ENCODE peak calls at places on chromosomes 7 and 10, in nine cellular contexts. P is H1, R is fibroblast of lung, M is A549, Z is astrocyte, W is MM.1S, X is IMR-90, O is PC-3, Y is H9. I is an unnamed sample.

GRCh38 chr10:96014473-96015102 is 28.8 kb upstream of the CCNJ start:
- DNase-seq in P (no peak), R (no peak), M (no peak), Z (no peak), W (no peak), X (no peak), O (no peak), Y (no peak), I (no peak)

GRCh38 chr7:95420996-95421846 is 13.6 kb downstream of the PON2 start:
- DNase-seq in P (no peak), R (peak), M (peak), Z (peak), W (peak), X (peak), O (no peak), Y (no peak), I (no peak)

GRCh38 chr10:6507311-6507710 is 72.8 kb downstream of the PRKCQ start:
- DNase-seq in P (peak), R (no peak), M (no peak), Z (no peak), W (no peak), X (no peak), O (no peak), Y (no peak), I (no peak)

GRCh38 chr7:46007990-46008643 is 87.0 kb upstream of the IGFBP3 start:
- DNase-seq in P (no peak), R (no peak), M (peak), Z (no peak), W (no peak), X (no peak), O (no peak), Y (no peak), I (no peak)

GRCh38 chr10:2099321-2099720 is 362.0 kb upstream of the ADARB2 start:
- DNase-seq in P (no peak), R (no peak), M (no peak), Z (no peak), W (no peak), X (no peak), O (no peak), Y (no peak), I (no peak)

GRCh38 chr7:55046582-55047347 is 27.9 kb downstream of the EGFR start:
- DNase-seq in P (no peak), R (no peak), M (no peak), Z (no peak), W (no peak), X (no peak), O (no peak), Y (no peak), I (no peak)

GRCh38 chr10:107417446-107417845 is 252.9 kb upstream of the SORCS1 start:
- DNase-seq in P (no peak), R (no peak), M (no peak), Z (no peak), W (no peak), X (peak), O (no peak), Y (no peak), I (no peak)

GRCh38 chr10:52741851-52742250 is 30.7 kb downstream of the MBL2 start:
- DNase-seq in P (no peak), R (no peak), M (no peak), Z (no peak), W (no peak), X (no peak), O (no peak), Y (no peak), I (peak)

GRCh38 chr7:5363729-5364128 is 59.9 kb downstream of the TNRC18 start:
- DNase-seq in P (no peak), R (no peak), M (no peak), Z (no peak), W (no peak), X (no peak), O (no peak), Y (no peak), I (no peak)

GRCh38 chr7:102933763-102934162 is 21.0 kb downstream of the LRRC17 start:
- DNase-seq in P (peak), R (peak), M (no peak), Z (peak), W (no peak), X (peak), O (no peak), Y (peak), I (no peak)

GRCh38 chr7:36287371-36288241 is 102.1 kb upstream of the ANLN start:
- DNase-seq in P (peak), R (no peak), M (peak), Z (no peak), W (peak), X (no peak), O (peak), Y (no peak), I (no peak)

GRCh38 chr10:60732240-60733188 is 45.8 kb upstream of the CDK1 start:
- DNase-seq in P (peak), R (no peak), M (no peak), Z (no peak), W (peak), X (no peak), O (peak), Y (peak), I (no peak)

GRCh38 chr10:44393834-44394547 is 9.1 kb upstream of the CXCL12 start:
- DNase-seq in P (no peak), R (no peak), M (no peak), Z (no peak), W (no peak), X (no peak), O (no peak), Y (no peak), I (no peak)

GRCh38 chr10:60480865-60481563 is 91.3 kb upstream of the ANK3 start:
- DNase-seq in P (no peak), R (peak), M (peak), Z (peak), W (no peak), X (peak), O (peak), Y (no peak), I (peak)

GRCh38 chr10:58104419-58104818 is 163.3 kb downstream of the IPMK start:
- DNase-seq in P (no peak), R (peak), M (no peak), Z (peak), W (no peak), X (no peak), O (no peak), Y (no peak), I (no peak)

GRCh38 chr7:98879198-98879988 is 1.1 kb downstream of the TRRAP start:
- DNase-seq in P (peak), R (no peak), M (peak), Z (no peak), W (peak), X (peak), O (peak), Y (peak), I (peak)

GRCh38 chr10:88292185-88292514 is 291.0 kb downstream of the RNLS start:
- DNase-seq in P (no peak), R (no peak), M (no peak), Z (no peak), W (peak), X (no peak), O (no peak), Y (no peak), I (no peak)

GRCh38 chr10:88293073-88293472 is 290.0 kb downstream of the RNLS start:
- DNase-seq in P (no peak), R (peak), M (no peak), Z (peak), W (no peak), X (peak), O (no peak), Y (no peak), I (no peak)

GRCh38 chr10:88293651-88294230 is 289.4 kb downstream of the RNLS start:
- DNase-seq in P (no peak), R (no peak), M (no peak), Z (no peak), W (no peak), X (no peak), O (no peak), Y (no peak), I (no peak)

GRCh38 chr10:88289342-88289741 is 293.8 kb downstream of the RNLS start:
- DNase-seq in P (no peak), R (no peak), M (no peak), Z (no peak), W (no peak), X (peak), O (no peak), Y (no peak), I (no peak)

GRCh38 chr10:88291289-88292184 is 291.6 kb downstream of the RNLS start:
- DNase-seq in P (no peak), R (no peak), M (no peak), Z (no peak), W (no peak), X (peak), O (no peak), Y (no peak), I (no peak)
- H3K4me2 ChIP-seq in P (no peak), R (no peak), M (no peak), Z (no peak), W (peak), X (peak), O (no peak), Y (no peak), I (no peak)

GRCh38 chr10:119026301-119027110 is 3.0 kb upstream of the NANOS1 start:
- DNase-seq in P (peak), R (peak), M (no peak), Z (peak), W (no peak), X (no peak), O (peak), Y (no peak), I (no peak)
- H3K4me2 ChIP-seq in P (no peak), R (no peak), M (no peak), Z (peak), W (no peak), X (no peak), O (peak), Y (no peak), I (no peak)

GRCh38 chr7:110375068-110375467 is 715.9 kb upstream of the LRRN3 start:
- DNase-seq in P (no peak), R (no peak), M (no peak), Z (no peak), W (no peak), X (no peak), O (no peak), Y (no peak), I (no peak)
- H3K4me2 ChIP-seq in P (no peak), R (no peak), M (no peak), Z (no peak), W (no peak), X (no peak), O (no peak), Y (no peak), I (no peak)

DNA sequence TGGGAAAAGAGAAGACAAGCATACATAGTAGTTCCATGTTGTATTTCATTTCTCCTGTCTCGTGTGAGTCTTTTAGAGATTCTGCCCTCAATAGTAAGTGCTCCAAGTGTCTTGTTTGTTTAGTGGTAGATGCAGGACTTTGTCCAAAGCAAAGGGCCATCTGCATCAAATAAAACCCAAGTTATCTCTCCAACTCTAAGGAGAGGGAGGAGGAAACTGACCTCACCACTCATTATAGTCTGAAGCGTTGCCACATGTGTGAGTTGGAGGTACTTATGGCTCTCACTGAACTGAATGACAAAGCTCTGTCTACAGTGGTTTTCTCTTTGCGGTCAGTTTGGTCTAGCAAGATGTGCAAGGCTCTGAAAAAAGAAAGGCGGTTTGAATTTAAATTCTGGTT is 272.6 kb downstream of the DOCK4 start:
- DNase-seq in P (no peak), R (peak), M (no peak), Z (peak), W (no peak), X (no peak), O (no peak), Y (no peak), I (no peak)
- H3K4me2 ChIP-seq in P (no peak), R (no peak), M (no peak), Z (no peak), W (no peak), X (no peak), O (no peak), Y (no peak), I (no peak)

I was measured in keratinocyte.